ENCODE peak calls at places on chromosomes 13 and 19, in ten cellular contexts. C is stomach; P is CD8-positive, alpha-beta T cell; E is H9; B is Peyer's patch; M is cardiac muscle cell; T is PC-3; Q is IMR-90; R is fibroblast of lung; K is heart right ventricle. H is an unnamed sample.

GRCh38 chr19:42024622-42025111 is 30.6 kb upstream of the ATP1A3 start:
- DNase-seq in R (peak; percentile 55), M (peak; percentile 72), E (no peak), K (peak; percentile 75), B (no peak), C (no peak), P (no peak), T (no peak), Q (peak; percentile 48), H (no peak)

GRCh38 chr13:112837371-112838037 is 131.5 kb upstream of the MCF2L start:
- DNase-seq in B (peak; percentile 26), P (no peak), Q (no peak), T (no peak), M (peak; percentile 19), K (no peak), C (no peak), R (no peak), E (no peak), H (no peak)

GRCh38 chr19:15962319-15962718 is 13.5 kb downstream of the OR10H4 start:
- DNase-seq in P (no peak), C (no peak), E (no peak), Q (no peak), K (no peak), T (no peak), B (no peak), M (no peak), R (no peak), H (no peak)

GRCh38 chr13:95644611-95645052 is at the start of gene DZIP1:
- DNase-seq in Q (peak; percentile 83), M (peak; percentile 91), K (peak; percentile 80), R (peak; percentile 88), T (peak; percentile 40), B (peak; percentile 65), P (no peak), C (peak; percentile 41), E (peak; percentile 96), H (no peak)

GRCh38 chr19:48674921-48675824 is 2.4 kb upstream of the NTN5 start:
- DNase-seq in R (peak; percentile 59), T (peak; percentile 85), Q (peak; percentile 72), C (peak; percentile 88), P (peak; percentile 72), M (peak; percentile 86), E (peak; percentile 93), B (peak; percentile 93), K (peak; percentile 73), H (peak; percentile 80)

GRCh38 chr19:50377051-50377441 is 789 bp downstream of the NR1H2 start:
- DNase-seq in K (no peak), C (peak; percentile 53), T (peak; percentile 43), E (no peak), B (peak; percentile 80), Q (no peak), R (no peak), M (no peak), P (peak; percentile 44), H (peak; percentile 46)

GRCh38 chr19:49546825-49547565 is 19.2 kb downstream of the RCN3 start:
- DNase-seq in Q (peak; percentile 89), E (peak; percentile 78), T (peak; percentile 99), M (peak; percentile 93), K (no peak), P (peak; percentile 69), B (peak; percentile 89), C (peak; percentile 74), R (peak; percentile 79), H (no peak)

GRCh38 chr19:45161715-45162463 is 1.1 kb upstream of the NKPD1 start:
- DNase-seq in K (no peak), B (no peak), C (peak; percentile 56), P (no peak), R (peak; percentile 29), T (peak; percentile 25), M (peak; percentile 56), Q (peak; percentile 28), E (peak; percentile 80), H (no peak)

GRCh38 chr13:112748947-112749346 is 59.1 kb downstream of the ATP11A start:
- DNase-seq in R (peak; percentile 13), C (no peak), T (no peak), M (peak; percentile 25), B (no peak), Q (no peak), E (no peak), K (peak; percentile 69), P (no peak), H (no peak)

GRCh38 chr13:99160415-99160814 is 40.2 kb upstream of the UBAC2 start:
- DNase-seq in M (no peak), T (no peak), C (no peak), B (no peak), R (no peak), Q (no peak), K (no peak), P (no peak), E (no peak), H (no peak)

GRCh38 chr19:9178901-9179300 is at the start of gene OR7D2:
- DNase-seq in K (no peak), E (no peak), P (no peak), M (no peak), B (no peak), Q (peak; percentile 10), C (no peak), T (peak; percentile 10), R (no peak), H (no peak)

GRCh38 chr19:8308891-8309291 is 733 bp upstream of the CD320 start:
- DNase-seq in M (no peak), R (no peak), B (peak; percentile 42), E (no peak), K (no peak), P (no peak), C (peak; percentile 23), T (no peak), Q (no peak), H (no peak)

GRCh38 chr13:107778094-107778493 is 437.2 kb downstream of the LIG4 start:
- DNase-seq in M (no peak), P (no peak), K (no peak), R (no peak), T (no peak), Q (no peak), B (no peak), E (no peak), C (no peak), H (no peak)

GRCh38 chr19:12665281-12665573 is 1.3 kb downstream of the MAN2B1 start:
- DNase-seq in M (no peak), C (peak; percentile 47), K (no peak), B (peak; percentile 89), Q (no peak), E (no peak), P (peak; percentile 63), T (no peak), R (no peak), H (no peak)

GRCh38 chr13:51815848-51816247 is 11.9 kb upstream of the DHRS12 start:
- DNase-seq in R (no peak), M (no peak), T (peak; percentile 12), K (no peak), B (no peak), C (no peak), Q (no peak), P (no peak), E (no peak), H (no peak)

GRCh38 chr19:30425885-30426838 is 54.0 kb downstream of the ZNF536 start:
- DNase-seq in B (no peak), K (no peak), M (no peak), R (no peak), Q (no peak), T (no peak), E (no peak), C (no peak), P (no peak), H (no peak)

DNA sequence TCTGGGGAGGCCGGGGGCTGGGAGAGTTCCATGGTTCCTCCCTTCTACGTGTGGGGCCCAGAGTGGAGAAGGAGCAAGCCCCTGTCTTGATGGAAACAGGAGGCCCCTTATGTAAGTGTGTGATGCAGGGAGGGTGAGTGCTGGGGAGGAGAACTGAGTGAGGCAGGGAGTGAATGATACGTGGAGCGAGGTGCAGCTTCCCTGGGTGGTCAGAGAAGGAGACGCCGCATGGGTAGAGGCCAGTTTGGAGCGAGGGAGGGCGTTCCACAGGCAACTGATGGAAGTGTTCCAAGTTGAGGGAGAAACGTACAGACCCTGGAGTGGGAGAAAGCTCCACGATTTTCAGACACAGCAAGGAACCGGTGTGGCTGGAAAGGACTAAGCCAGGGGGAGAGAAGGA is 16.0 kb downstream of the MAG start:
- DNase-seq in K (no peak), R (no peak), T (no peak), P (no peak), C (no peak), M (no peak), E (no peak), Q (no peak), B (no peak), H (no peak)
- H3K4me1 ChIP-seq in K (no peaks in the 10 kb centered on the region), R (no peaks in the 10 kb centered on the region), T (no peaks in the 10 kb centered on the region), P (no peaks in the 10 kb centered on the region), C (no peaks in the 10 kb centered on the region), M (peaks cover 21% of the 10 kb centered on the region), E (no peaks in the 10 kb centered on the region), Q (no peaks in the 10 kb centered on the region), B (no peaks in the 10 kb centered on the region), H (no peaks in the 10 kb centered on the region)

DNA sequence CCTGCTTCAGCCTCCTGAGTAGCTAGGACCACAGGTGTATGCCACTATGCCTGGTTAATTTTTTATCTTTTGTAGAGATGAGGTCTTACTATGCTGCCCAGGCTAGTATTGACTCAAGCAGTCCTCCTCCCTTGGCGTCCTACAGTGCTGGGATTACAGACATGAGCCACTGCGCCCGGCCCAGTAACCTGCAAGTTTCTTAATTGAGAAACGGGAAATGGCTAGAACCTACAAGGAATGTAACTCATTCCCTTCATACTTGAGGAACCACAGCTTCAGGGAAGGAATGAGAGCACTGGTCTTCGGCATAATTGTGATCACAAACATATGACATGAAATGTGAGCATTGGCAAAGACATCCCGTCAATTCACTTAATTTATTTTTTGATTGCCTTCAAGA is 157.0 kb downstream of the KLF5 start:
- DNase-seq in P (no peak), R (peak; percentile 91), Q (peak; percentile 26), E (no peak), B (no peak), M (peak; percentile 27), T (no peak), K (no peak), C (peak; percentile 38), H (no peak)
- H3K27ac ChIP-seq in P (no peak overlapping the region), R (no peak overlapping the region), Q (no peak overlapping the region), E (no peak overlapping the region), B (no peak overlapping the region), M (no peak overlapping the region), T (no peak overlapping the region), K (no peak overlapping the region), C (peak overlapping the region; percentile 31), H (peak overlapping the region; percentile 57)

GRCh38 chr19:10835089-10835753 is 791 bp downstream of the TMED1 start:
- DNase-seq in E (peak; percentile 100), P (no peak), K (no peak), T (peak; percentile 29), R (no peak), B (peak; percentile 61), Q (no peak), M (no peak), C (peak; percentile 100), H (no peak)
- TF ChIP-seq CTCF in E (no peak), P (no peak), K (no peak), T (no peak), R (no peak), B (no peak), Q (no peak), M (no peak), C (no peak), H (no peak)

DNA sequence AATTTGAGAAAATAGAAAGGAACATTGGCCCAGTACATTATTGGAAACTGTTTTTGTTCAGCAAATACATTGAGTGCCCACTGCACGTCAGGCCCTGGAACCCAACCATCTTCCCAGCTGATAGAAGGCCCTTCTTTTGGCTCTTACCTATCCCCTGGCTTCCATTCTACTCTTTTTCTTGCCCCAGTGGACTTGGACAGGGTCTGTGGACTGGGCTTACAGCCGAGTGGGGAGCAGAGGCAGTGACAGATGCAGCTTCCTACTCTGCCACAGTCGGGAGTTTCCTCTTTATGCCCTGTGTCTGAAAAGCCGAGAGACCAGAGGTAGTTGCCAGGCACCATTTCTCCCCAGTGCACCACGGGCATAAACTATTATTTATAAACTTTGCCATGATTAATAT is 70.4 kb downstream of the ARHGAP35 start:
- DNase-seq in T (no peak), C (no peak), E (no peak), Q (no peak), B (no peak), R (no peak), M (no peak), K (no peak), P (no peak), H (no peak)
- H3K4me1 ChIP-seq in T (peaks cover 46% of the 10 kb centered on the region), C (peaks cover 7% of the 10 kb centered on the region), E (no peaks in the 10 kb centered on the region), Q (peaks cover 25% of the 10 kb centered on the region), B (no peaks in the 10 kb centered on the region), R (peaks cover 2% of the 10 kb centered on the region), M (peaks cover 54% of the 10 kb centered on the region), K (peaks cover 35% of the 10 kb centered on the region), P (peaks cover 22% of the 10 kb centered on the region), H (no peaks in the 10 kb centered on the region)